ENCODE peak calls at places on chromosomes 2 and 18, in seven cellular contexts. H is left colon; V is esophagus mucosa; J is sciatic nerve; B is T-helper 17 cell; G is left lung; X is CD4-positive, alpha-beta T cell. K is an unnamed sample.

GRCh38 chr2:98702127-98702802 is 28.7 kb downstream of the MGAT4A start:
- ATAC-seq in B (peak; percentile 26), V (no peak), G (peak; percentile 74), H (peak; percentile 84), J (peak; percentile 59), X (peak; percentile 46), K (no peak)

GRCh38 chr2:109457811-109458210 is 156.0 kb downstream of the SEPTIN10 start:
- ATAC-seq in G (no peak), H (no peak), J (no peak), B (no peak), V (no peak), X (no peak), K (peak; percentile 25)

GRCh38 chr2:55033076-55033742 is 17.0 kb downstream of the RTN4 start:
- ATAC-seq in H (no peak), G (peak; percentile 33), B (peak; percentile 67), X (peak; percentile 94), J (no peak), V (no peak), K (peak; percentile 87)

GRCh38 chr2:178836807-178837206 is 29.6 kb upstream of the TTN start:
- ATAC-seq in V (no peak), J (no peak), X (no peak), G (no peak), B (no peak), H (no peak), K (no peak)

GRCh38 chr2:43269706-43270105 is 43.3 kb upstream of the ZFP36L2 start:
- ATAC-seq in B (no peak), J (peak; percentile 87), V (peak; percentile 29), H (peak; percentile 54), G (peak; percentile 69), X (no peak), K (peak; percentile 32)

GRCh38 chr2:18630541-18630940 is 41.2 kb upstream of the NT5C1B start:
- ATAC-seq in X (no peak), B (no peak), V (no peak), H (no peak), J (no peak), G (no peak), K (no peak)

GRCh38 chr18:45355944-45356520 is 259.2 kb upstream of the SLC14A2 start:
- ATAC-seq in V (no peak), J (no peak), X (no peak), H (no peak), G (no peak), B (no peak), K (peak; percentile 59)

GRCh38 chr18:27135504-27136207 is 49.5 kb downstream of the CHST9 start:
- ATAC-seq in V (no peak), B (no peak), H (no peak), X (no peak), J (peak; percentile 52), G (no peak), K (peak; percentile 10)

GRCh38 chr2:162091325-162092007 is 17.5 kb upstream of the DPP4 start:
- ATAC-seq in J (no peak), H (peak; percentile 85), X (peak; percentile 44), V (peak; percentile 53), B (no peak), G (peak; percentile 83), K (no peak)

GRCh38 chr2:10482979-10483378 is 34.9 kb upstream of the ODC1 start:
- ATAC-seq in V (no peak), X (no peak), G (no peak), B (no peak), J (no peak), H (no peak), K (no peak)

GRCh38 chr2:108637304-108637669 is 82.0 kb upstream of the RANBP2 start:
- ATAC-seq in J (peak; percentile 81), V (peak; percentile 35), G (peak; percentile 86), H (peak; percentile 43), X (no peak), B (no peak), K (peak; percentile 80)

GRCh38 chr2:1173528-1173927 is 222.9 kb downstream of the SNTG2 start:
- ATAC-seq in V (no peak), H (no peak), B (no peak), X (no peak), G (no peak), J (no peak), K (no peak)

GRCh38 chr2:119224391-119224972 is 848 bp downstream of the STEAP3 start:
- ATAC-seq in X (no peak), J (no peak), V (no peak), G (no peak), H (no peak), B (no peak), K (no peak)

GRCh38 chr18:50152900-50153299 is 42.0 kb downstream of the MYO5B start:
- ATAC-seq in J (no peak), B (no peak), V (no peak), G (no peak), X (no peak), H (no peak), K (no peak)

GRCh38 chr2:6977095-6977777 is 60.0 kb downstream of the RNF144A start:
- ATAC-seq in B (no peak), V (no peak), G (peak; percentile 81), J (peak; percentile 73), H (peak; percentile 87), X (no peak), K (no peak)

GRCh38 chr18:45850021-45850420 is 24.5 kb downstream of the SIGLEC15 start:
- ATAC-seq in H (peak; percentile 44), V (peak; percentile 48), G (peak; percentile 18), B (no peak), J (no peak), X (no peak), K (peak; percentile 73)

GRCh38 chr2:42125887-42126594 is 43.1 kb upstream of the EML4 start:
- ATAC-seq in G (peak; percentile 57), J (peak; percentile 68), V (peak; percentile 78), B (no peak), H (peak; percentile 94), X (no peak), K (no peak)

K was measured in stimulated activated memory B cell treated with anti-CD40 and anti-IgM and Interleukin-4, amounts not matched to agents 10 μg/mL and 1 μg/mL and 100 μg/mL, for 72 hours.